ENCODE peak calls at places on chromosomes 12 and 14, in seven cellular contexts. I, V, L, Q, K, B and X are unnamed samples.

GRCh38 chr14:73752297-73752992 is 38.3 kb upstream of the PNMA1 start:
- DNase-seq in I (no peak), V (no peak), L (no peak), Q (peak), K (no peak), B (no peak), X (no peak)

GRCh38 chr14:88993946-88994345 is 169.5 kb downstream of the TTC8 start:
- DNase-seq in I (no peak), V (no peak), L (no peak), Q (no peak), K (no peak), B (no peak), X (no peak)

GRCh38 chr14:104639889-104640548 is 35.4 kb upstream of the TMEM179 start:
- DNase-seq in I (peak), V (peak), L (peak), Q (peak), K (no peak), B (peak), X (peak)

GRCh38 chr12:26872623-26873022 is 39.6 kb upstream of the ITPR2 start:
- DNase-seq in I (no peak), V (no peak), L (no peak), Q (no peak), K (no peak), B (no peak), X (no peak)

GRCh38 chr12:62603811-62604098 is 137.1 kb downstream of the MON2 start:
- DNase-seq in I (no peak), V (no peak), L (no peak), Q (no peak), K (no peak), B (no peak), X (no peak)

GRCh38 chr12:52279683-52280318 is 5.4 kb downstream of the KRT86 start:
- DNase-seq in I (no peak), V (no peak), L (no peak), Q (no peak), K (no peak), B (no peak), X (no peak)

GRCh38 chr12:90851800-90852718 is 102.9 kb downstream of the CCER1 start:
- DNase-seq in I (no peak), V (no peak), L (no peak), Q (no peak), K (no peak), B (peak), X (no peak)

GRCh38 chr14:56119221-56119967 is 1.2 kb downstream of the PELI2 start:
- DNase-seq in I (peak), V (no peak), L (no peak), Q (peak), K (no peak), B (no peak), X (peak)

GRCh38 chr12:131122631-131123030 is 168.9 kb downstream of the ADGRD1 start:
- DNase-seq in I (no peak), V (no peak), L (no peak), Q (no peak), K (no peak), B (no peak), X (no peak)

GRCh38 chr14:61186793-61187641 is 94.1 kb downstream of the TMEM30B start:
- DNase-seq in I (no peak), V (no peak), L (no peak), Q (no peak), K (no peak), B (no peak), X (no peak)

GRCh38 chr12:60475825-60476224 is 880.0 kb downstream of the SLC16A7 start:
- DNase-seq in I (no peak), V (peak), L (no peak), Q (no peak), K (no peak), B (no peak), X (no peak)

GRCh38 chr12:6229823-6230222 is 29.6 kb downstream of the CD9 start:
- DNase-seq in I (no peak), V (no peak), L (no peak), Q (no peak), K (no peak), B (peak), X (no peak)

GRCh38 chr12:94689002-94689645 is 38.8 kb upstream of the TMCC3 start:
- DNase-seq in I (no peak), V (no peak), L (no peak), Q (no peak), K (no peak), B (no peak), X (no peak)

DNA sequence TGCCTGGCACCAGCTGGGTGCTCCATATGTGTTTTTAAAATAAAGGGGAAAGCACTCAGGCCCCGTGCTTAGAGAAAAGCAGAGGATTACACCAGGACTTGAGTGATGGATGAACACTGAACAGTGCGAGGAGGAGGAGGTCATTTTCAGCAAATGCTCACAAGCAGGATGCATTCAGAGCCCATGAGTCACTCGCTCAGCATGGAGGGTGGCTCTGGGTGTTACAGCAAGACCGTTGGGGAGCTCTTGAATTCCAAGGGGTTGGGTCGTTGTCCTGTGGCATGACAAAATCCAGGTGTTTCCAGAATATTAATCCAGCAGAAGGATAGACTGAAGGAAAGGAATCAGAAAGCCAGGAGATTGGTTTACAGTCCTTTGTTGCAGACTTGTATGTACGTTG is 2.9 kb upstream of the BDKRB1 start:
- DNase-seq in I (no peak), V (peak), L (no peak), Q (no peak), K (no peak), B (no peak), X (peak)
- TF ChIP-seq YY1 in I (no peak), V (no peak), L (no peak), Q (peak), K (no peak), B (no peak), X (no peak)

GRCh38 chr12:39935275-39935674 is 170.6 kb downstream of the SLC2A13 start:
- DNase-seq in I (no peak), V (no peak), L (no peak), Q (no peak), K (no peak), B (no peak), X (no peak)
- TF ChIP-seq YY1 in I (no peak), V (no peak), L (no peak), Q (no peak), K (no peak), B (no peak), X (no peak)

GRCh38 chr12:49567611-49568441 is at the start of gene MCRS1:
- DNase-seq in I (peak), V (peak), L (peak), Q (peak), K (peak), B (peak), X (peak)
- TF ChIP-seq YY1 in I (no peak), V (no peak), L (no peak), Q (no peak), K (no peak), B (peak), X (no peak)

DNA sequence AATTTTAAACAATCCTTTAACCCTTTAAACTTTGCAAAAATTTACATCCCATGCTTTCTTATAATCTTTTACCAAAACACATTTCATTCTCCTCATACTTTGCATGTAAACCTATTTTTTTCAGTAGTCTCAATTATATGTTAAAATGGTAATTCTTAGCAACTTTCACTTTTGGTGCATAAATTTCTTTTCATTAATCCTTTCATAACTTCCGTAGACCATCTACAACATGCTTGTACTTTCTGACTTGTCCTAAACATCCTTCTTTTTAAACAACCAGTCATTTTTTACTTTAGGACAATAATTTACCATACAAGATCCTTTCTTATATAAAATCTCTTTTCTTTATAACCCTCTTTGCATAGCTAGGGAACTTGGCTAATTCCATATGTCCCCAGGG is 19.5 kb downstream of the CCDC91 start:
- DNase-seq in I (no peak), V (no peak), L (no peak), Q (no peak), K (no peak), B (no peak), X (no peak)
- TF ChIP-seq YY1 in I (no peak), V (no peak), L (no peak), Q (no peak), K (no peak), B (no peak), X (no peak)

DNA sequence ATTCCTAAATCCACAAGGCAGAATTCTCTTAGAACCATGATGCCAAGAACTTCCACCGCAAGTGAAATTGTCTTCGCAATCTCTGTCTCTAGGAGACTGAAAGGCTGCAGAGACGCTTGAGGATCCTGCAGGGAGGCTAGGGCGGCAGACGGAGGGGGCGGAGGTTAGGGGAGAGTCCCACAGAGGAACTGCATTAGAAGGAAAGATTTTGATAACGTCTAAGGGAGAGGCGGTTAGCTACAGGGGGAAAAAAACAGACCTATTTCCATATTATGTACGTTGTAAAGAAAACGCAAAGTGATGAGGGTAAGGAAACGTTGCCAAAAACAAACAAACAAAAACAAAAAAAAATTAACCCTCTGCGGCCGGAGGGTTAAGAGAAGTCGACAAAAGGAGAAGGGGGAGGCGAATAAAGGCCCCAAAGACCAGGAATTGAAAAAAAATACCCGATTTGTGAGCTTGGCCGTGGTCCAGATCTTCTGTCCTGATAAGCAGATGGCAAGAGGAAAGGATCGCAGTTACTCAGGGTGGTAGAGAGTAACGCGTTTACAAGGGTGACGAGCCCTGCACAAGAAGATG is 507 bp downstream of the KLHL28 start:
- DNase-seq in I (peak), V (peak), L (no peak), Q (peak), K (no peak), B (no peak), X (no peak)
- TF ChIP-seq YY1 in I (no peak), V (no peak), L (no peak), Q (no peak), K (no peak), B (no peak), X (no peak)

DNA sequence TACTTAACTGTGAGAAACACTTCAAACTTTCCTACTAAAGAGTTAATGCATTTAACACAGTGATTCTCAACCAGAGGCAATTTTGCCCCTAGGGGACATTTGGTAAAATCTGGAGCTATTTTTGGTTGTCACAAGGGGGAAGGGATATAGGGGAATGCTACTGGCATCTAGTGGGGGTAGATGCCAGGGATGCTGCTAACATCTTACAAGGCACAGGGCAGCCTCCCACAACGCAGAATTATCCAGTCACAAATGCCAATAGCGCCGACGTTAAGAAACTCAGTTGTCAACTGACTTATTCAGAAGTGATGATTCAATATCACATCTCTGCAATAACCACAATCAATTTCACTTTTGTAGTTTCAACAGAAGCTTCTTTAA is 2.0 kb downstream of the EEA1 start:
- DNase-seq in I (no peak), V (no peak), L (no peak), Q (peak), K (peak), B (peak), X (no peak)
- TF ChIP-seq YY1 in I (no peak), V (no peak), L (no peak), Q (no peak), K (no peak), B (no peak), X (no peak)

DNA sequence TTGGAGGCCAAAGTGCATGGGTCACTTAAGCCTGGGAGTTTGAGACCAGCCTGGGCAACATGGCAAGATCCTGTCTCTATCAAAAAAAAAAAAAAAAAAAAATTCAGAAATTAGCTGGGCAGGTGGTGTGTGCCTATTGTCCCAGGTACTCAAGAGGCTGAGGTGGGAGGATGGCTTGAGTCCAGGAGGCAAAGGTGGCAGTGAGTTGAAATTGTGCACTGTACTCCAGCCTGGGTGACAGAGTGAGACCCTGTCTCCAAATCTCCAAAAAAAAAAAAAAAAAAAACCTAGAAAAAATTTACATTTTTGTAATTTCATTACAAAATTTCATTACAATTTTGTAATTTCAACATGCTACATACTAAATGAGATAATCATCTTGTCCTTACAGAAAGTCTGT is 42.7 kb downstream of the SYNE2 start:
- DNase-seq in I (no peak), V (no peak), L (no peak), Q (no peak), K (no peak), B (no peak), X (no peak)
- TF ChIP-seq YY1 in I (no peak), V (no peak), L (no peak), Q (no peak), K (no peak), B (no peak), X (no peak)